ENCODE peak calls at places on chromosome 4, in six cellular contexts. L is GF-D8; W is stimulated activated CD8-positive, alpha-beta memory T cell treated with anti-CD3 and anti-CD28 coated beads, Interleukin-4, amount 100 ng/mL, for 24 hours; T is BE2C; K is adrenal gland; B is NCI-H2029 treated with DMSO at 0.1 percent for 48 hours. J is an unnamed sample.
A peak's percentile ranks its signal among the peaks of the same experiment; 100 is the strongest.

GRCh38 chr4:26238782-26239647 is 81.8 kb upstream of the RBPJ start:
- DNase-seq in L (no peak), W (no peak), T (no peak), K (no peak), B (peak; percentile 100), J (no peak)

GRCh38 chr4:1082215-1083182 is 30.9 kb downstream of the RNF212 start:
- DNase-seq in L (no peak), W (no peak), T (no peak), K (peak; percentile 94), B (peak; percentile 50), J (peak; percentile 23)

GRCh38 chr4:41095973-41096372 is 118.4 kb downstream of the APBB2 start:
- DNase-seq in L (no peak), W (no peak), T (no peak), K (no peak), B (no peak), J (no peak)

GRCh38 chr4:44448548-44449443 is at the start of gene KCTD8:
- DNase-seq in L (no peak), W (peak; percentile 45), T (peak; percentile 90), K (peak; percentile 81), B (no peak), J (peak; percentile 71)

GRCh38 chr4:108559067-108559793 is 61.1 kb upstream of the RPL34 start:
- DNase-seq in L (no peak), W (no peak), T (no peak), K (no peak), B (no peak), J (no peak)

GRCh38 chr4:7172946-7173345 is 19.4 kb upstream of the SORCS2 start:
- DNase-seq in L (no peak), W (no peak), T (no peak), K (no peak), B (no peak), J (no peak)

GRCh38 chr4:5800496-5800895 is 89.5 kb downstream of the EVC start:
- DNase-seq in L (no peak), W (no peak), T (no peak), K (no peak), B (no peak), J (no peak)

GRCh38 chr4:165079476-165079875 is 25.8 kb downstream of the TRIM75 start:
- DNase-seq in L (no peak), W (no peak), T (no peak), K (peak; percentile 38), B (peak; percentile 54), J (no peak)

GRCh38 chr4:48858130-48858529 is 27.2 kb downstream of the OCIAD1 start:
- DNase-seq in L (no peak), W (no peak), T (no peak), K (no peak), B (no peak), J (no peak)

GRCh38 chr4:158008551-158009218 is 164.1 kb downstream of the GASK1B start:
- DNase-seq in L (no peak), W (no peak), T (no peak), K (no peak), B (no peak), J (no peak)

GRCh38 chr4:138053601-138054322 is 188.4 kb downstream of the SLC7A11 start:
- DNase-seq in L (no peak), W (no peak), T (no peak), K (peak; percentile 52), B (no peak), J (no peak)

GRCh38 chr4:65624651-65625050 is 45.6 kb downstream of the EPHA5 start:
- DNase-seq in L (no peak), W (no peak), T (no peak), K (no peak), B (no peak), J (no peak)

GRCh38 chr4:76373919-76374552 is 46.9 kb downstream of the CCDC158 start:
- DNase-seq in L (no peak), W (no peak), T (no peak), K (peak; percentile 30), B (no peak), J (no peak)

GRCh38 chr4:95095352-95095974 is 337.7 kb downstream of the BMPR1B start:
- DNase-seq in L (no peak), W (no peak), T (peak; percentile 41), K (no peak), B (no peak), J (no peak)

GRCh38 chr4:114383721-114384120 is 214.9 kb upstream of the UGT8 start:
- DNase-seq in L (no peak), W (no peak), T (no peak), K (no peak), B (no peak), J (no peak)